ENCODE peak calls at places on chromosomes 2 and 18, in ten cellular contexts. One of them, this sample, is unnamed.

GRCh38 chr2:212667751-212668316 is 129.2 kb upstream of the ERBB4 start:
- DNase-seq in cardiac fibroblast: no peak
- DNase-seq in cardiac muscle cell: no peak
- DNase-seq in AG04449: no peak
- DNase-seq in BE2C: no peak
- DNase-seq in K562: no peak
- DNase-seq in GM23338: no peak
- DNase-seq in CD8-positive, alpha-beta T cell: no peak
- DNase-seq in astrocyte: no peak
- DNase-seq in A549: no peak
- DNase-seq in this sample: no peak

GRCh38 chr18:69895081-69896047 is 52.3 kb downstream of the CD226 start:
- DNase-seq in cardiac fibroblast: no peak
- DNase-seq in cardiac muscle cell: no peak
- DNase-seq in AG04449: no peak
- DNase-seq in BE2C: no peak
- DNase-seq in K562: no peak
- DNase-seq in GM23338: no peak
- DNase-seq in CD8-positive, alpha-beta T cell: peak
- DNase-seq in astrocyte: no peak
- DNase-seq in A549: no peak
- DNase-seq in this sample: no peak

GRCh38 chr2:46849741-46850474 is 65.7 kb downstream of the MCFD2 start:
- DNase-seq in cardiac fibroblast: peak
- DNase-seq in cardiac muscle cell: peak
- DNase-seq in AG04449: no peak
- DNase-seq in BE2C: no peak
- DNase-seq in K562: peak
- DNase-seq in GM23338: no peak
- DNase-seq in CD8-positive, alpha-beta T cell: no peak
- DNase-seq in astrocyte: peak
- DNase-seq in A549: no peak
- DNase-seq in this sample: peak

GRCh38 chr2:174124171-174124570 is 124.2 kb downstream of the OLA1 start:
- DNase-seq in cardiac fibroblast: no peak
- DNase-seq in cardiac muscle cell: no peak
- DNase-seq in AG04449: no peak
- DNase-seq in BE2C: no peak
- DNase-seq in K562: no peak
- DNase-seq in GM23338: peak
- DNase-seq in CD8-positive, alpha-beta T cell: no peak
- DNase-seq in astrocyte: no peak
- DNase-seq in A549: no peak
- DNase-seq in this sample: peak

GRCh38 chr2:44777542-44777941 is 164.0 kb upstream of the SIX3 start:
- DNase-seq in cardiac fibroblast: no peak
- DNase-seq in cardiac muscle cell: peak
- DNase-seq in AG04449: no peak
- DNase-seq in BE2C: no peak
- DNase-seq in K562: peak
- DNase-seq in GM23338: peak
- DNase-seq in CD8-positive, alpha-beta T cell: no peak
- DNase-seq in astrocyte: no peak
- DNase-seq in A549: no peak
- DNase-seq in this sample: no peak

GRCh38 chr2:2647156-2647555 is 316.1 kb upstream of the MYT1L start:
- DNase-seq in cardiac fibroblast: no peak
- DNase-seq in cardiac muscle cell: no peak
- DNase-seq in AG04449: no peak
- DNase-seq in BE2C: no peak
- DNase-seq in K562: no peak
- DNase-seq in GM23338: no peak
- DNase-seq in CD8-positive, alpha-beta T cell: no peak
- DNase-seq in astrocyte: peak
- DNase-seq in A549: no peak
- DNase-seq in this sample: no peak

GRCh38 chr18:48116873-48117630 is 186.6 kb upstream of the SMAD2 start:
- DNase-seq in cardiac fibroblast: no peak
- DNase-seq in cardiac muscle cell: no peak
- DNase-seq in AG04449: no peak
- DNase-seq in BE2C: no peak
- DNase-seq in K562: no peak
- DNase-seq in GM23338: no peak
- DNase-seq in CD8-positive, alpha-beta T cell: no peak
- DNase-seq in astrocyte: no peak
- DNase-seq in A549: no peak
- DNase-seq in this sample: no peak

GRCh38 chr2:33242845-33243244 is 233.6 kb upstream of the RASGRP3 start:
- DNase-seq in cardiac fibroblast: peak
- DNase-seq in cardiac muscle cell: peak
- DNase-seq in AG04449: no peak
- DNase-seq in BE2C: no peak
- DNase-seq in K562: no peak
- DNase-seq in GM23338: no peak
- DNase-seq in CD8-positive, alpha-beta T cell: no peak
- DNase-seq in astrocyte: peak
- DNase-seq in A549: no peak
- DNase-seq in this sample: peak

GRCh38 chr18:39842042-39842791 is 2112.8 kb upstream of the PIK3C3 start:
- DNase-seq in cardiac fibroblast: no peak
- DNase-seq in cardiac muscle cell: no peak
- DNase-seq in AG04449: no peak
- DNase-seq in BE2C: no peak
- DNase-seq in K562: no peak
- DNase-seq in GM23338: peak
- DNase-seq in CD8-positive, alpha-beta T cell: no peak
- DNase-seq in astrocyte: no peak
- DNase-seq in A549: no peak
- DNase-seq in this sample: peak

GRCh38 chr18:39843546-39843945 is 2111.5 kb upstream of the PIK3C3 start:
- DNase-seq in cardiac fibroblast: no peak
- DNase-seq in cardiac muscle cell: no peak
- DNase-seq in AG04449: no peak
- DNase-seq in BE2C: no peak
- DNase-seq in K562: no peak
- DNase-seq in GM23338: no peak
- DNase-seq in CD8-positive, alpha-beta T cell: no peak
- DNase-seq in astrocyte: no peak
- DNase-seq in A549: no peak
- DNase-seq in this sample: no peak

GRCh38 chr18:39839782-39840181 is 2115.3 kb upstream of the PIK3C3 start:
- DNase-seq in cardiac fibroblast: peak
- DNase-seq in cardiac muscle cell: peak
- DNase-seq in AG04449: no peak
- DNase-seq in BE2C: no peak
- DNase-seq in K562: no peak
- DNase-seq in GM23338: no peak
- DNase-seq in CD8-positive, alpha-beta T cell: no peak
- DNase-seq in astrocyte: peak
- DNase-seq in A549: no peak
- DNase-seq in this sample: peak

GRCh38 chr18:39840406-39840805 is 2114.6 kb upstream of the PIK3C3 start:
- DNase-seq in cardiac fibroblast: peak
- DNase-seq in cardiac muscle cell: peak
- DNase-seq in AG04449: no peak
- DNase-seq in BE2C: no peak
- DNase-seq in K562: no peak
- DNase-seq in GM23338: no peak
- DNase-seq in CD8-positive, alpha-beta T cell: no peak
- DNase-seq in astrocyte: peak
- DNase-seq in A549: no peak
- DNase-seq in this sample: peak

DNA sequence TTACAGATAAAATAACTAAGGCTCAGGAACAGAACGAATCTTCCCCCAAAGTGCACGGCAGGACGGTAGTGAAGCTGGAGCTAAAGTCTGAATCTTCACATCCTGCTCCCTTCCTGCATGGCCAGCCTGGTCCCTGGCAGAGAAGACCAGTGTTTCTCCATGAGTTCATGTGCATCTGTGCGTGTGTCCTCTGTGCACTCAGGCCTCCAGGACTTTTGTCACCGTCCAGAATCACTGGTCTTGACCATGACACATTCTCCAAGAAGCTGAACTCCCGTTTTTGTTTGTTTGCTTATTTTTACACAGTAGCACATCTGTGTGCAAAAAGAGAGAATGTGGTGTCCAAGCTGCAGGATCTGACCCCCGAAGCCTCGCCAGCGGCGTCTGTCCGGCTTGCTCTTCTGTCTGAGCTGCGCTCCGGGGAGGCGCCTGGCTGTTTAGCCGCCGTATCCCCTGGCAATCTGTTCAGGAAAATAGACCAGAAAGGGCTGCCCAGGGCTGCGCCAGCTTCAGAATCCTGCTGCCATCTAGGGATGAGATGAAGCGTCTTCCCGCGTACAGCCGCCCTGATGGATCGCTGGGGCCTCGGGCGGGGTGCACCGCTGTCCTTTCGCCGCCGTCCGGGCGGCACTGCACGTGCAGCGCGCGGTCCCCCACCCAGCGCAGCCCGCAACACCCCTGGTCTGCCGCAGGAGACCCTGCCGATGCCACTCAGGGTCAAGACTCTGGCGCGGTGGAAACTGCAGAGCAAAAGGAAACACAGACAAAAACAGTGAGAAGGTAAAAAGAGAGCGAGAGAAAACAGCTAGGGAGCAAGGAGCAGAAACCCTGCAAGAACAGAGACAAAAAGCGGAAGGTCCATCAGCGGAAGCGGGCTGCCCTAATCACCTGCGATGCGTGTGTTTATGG is 2113.6 kb upstream of the PIK3C3 start:
- DNase-seq in cardiac fibroblast: peak
- DNase-seq in cardiac muscle cell: peak
- DNase-seq in AG04449: no peak
- DNase-seq in BE2C: peak
- DNase-seq in K562: no peak
- DNase-seq in GM23338: peak
- DNase-seq in CD8-positive, alpha-beta T cell: no peak
- DNase-seq in astrocyte: peak
- DNase-seq in A549: peak
- DNase-seq in this sample: peak
- TF ChIP-seq CTCF in cardiac fibroblast: peak
- TF ChIP-seq CTCF in cardiac muscle cell: peak
- TF ChIP-seq CTCF in AG04449: peak
- TF ChIP-seq CTCF in BE2C: no peak
- TF ChIP-seq CTCF in K562: no peak
- TF ChIP-seq CTCF in GM23338: peak
- TF ChIP-seq CTCF in CD8-positive, alpha-beta T cell: no peak
- TF ChIP-seq CTCF in astrocyte: peak
- TF ChIP-seq CTCF in A549: peak
- TF ChIP-seq CTCF in this sample: peak

GRCh38 chr2:231679906-231680283 is 28.4 kb upstream of the PTMA start:
- DNase-seq in cardiac fibroblast: no peak
- DNase-seq in cardiac muscle cell: no peak
- DNase-seq in AG04449: no peak
- DNase-seq in BE2C: no peak
- DNase-seq in K562: no peak
- DNase-seq in GM23338: no peak
- DNase-seq in CD8-positive, alpha-beta T cell: no peak
- DNase-seq in astrocyte: no peak
- DNase-seq in A549: no peak
- DNase-seq in this sample: no peak
- H3K4me3 ChIP-seq in cardiac fibroblast: no peak
- H3K4me3 ChIP-seq in cardiac muscle cell: no peak
- H3K4me3 ChIP-seq in AG04449: no peak
- H3K4me3 ChIP-seq in BE2C: no peak
- H3K4me3 ChIP-seq in K562: no peak
- H3K4me3 ChIP-seq in GM23338: peak
- H3K4me3 ChIP-seq in CD8-positive, alpha-beta T cell: no peak
- H3K4me3 ChIP-seq in astrocyte: no peak
- H3K4me3 ChIP-seq in A549: no peak
- H3K4me3 ChIP-seq in this sample: no peak

DNA sequence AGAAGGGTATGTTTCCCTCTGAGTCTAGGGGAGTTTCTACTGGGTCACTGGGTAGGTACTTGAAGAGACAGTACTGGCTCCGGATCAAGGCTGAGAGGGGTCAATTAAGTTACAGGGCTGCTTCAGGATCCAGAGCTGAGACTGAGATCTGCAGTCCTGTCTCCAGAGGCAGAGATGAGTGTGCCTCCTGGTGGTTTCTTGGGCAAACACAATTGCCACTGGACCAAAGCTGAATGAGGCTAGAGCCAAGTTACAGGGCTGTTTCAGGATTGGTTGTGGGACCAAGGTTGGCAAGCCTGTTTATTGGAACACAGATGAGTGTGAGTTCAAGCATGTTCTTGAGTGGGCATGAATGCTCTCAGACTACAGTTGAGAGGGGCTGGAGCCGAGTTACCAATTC is 157.9 kb downstream of the ADCYAP1 start:
- DNase-seq in cardiac fibroblast: peak
- DNase-seq in cardiac muscle cell: peak
- DNase-seq in AG04449: no peak
- DNase-seq in BE2C: no peak
- DNase-seq in K562: no peak
- DNase-seq in GM23338: peak
- DNase-seq in CD8-positive, alpha-beta T cell: no peak
- DNase-seq in astrocyte: no peak
- DNase-seq in A549: no peak
- DNase-seq in this sample: peak
- TF ChIP-seq CTCF in cardiac fibroblast: peak
- TF ChIP-seq CTCF in cardiac muscle cell: no peak
- TF ChIP-seq CTCF in AG04449: no peak
- TF ChIP-seq CTCF in BE2C: peak
- TF ChIP-seq CTCF in K562: peak
- TF ChIP-seq CTCF in GM23338: peak
- TF ChIP-seq CTCF in CD8-positive, alpha-beta T cell: no peak
- TF ChIP-seq CTCF in astrocyte: no peak
- TF ChIP-seq CTCF in A549: no peak
- TF ChIP-seq CTCF in this sample: peak

GRCh38 chr2:68428746-68429145 is 38.3 kb downstream of the FBXO48 start:
- DNase-seq in cardiac fibroblast: no peak
- DNase-seq in cardiac muscle cell: no peak
- DNase-seq in AG04449: no peak
- DNase-seq in BE2C: no peak
- DNase-seq in K562: no peak
- DNase-seq in GM23338: no peak
- DNase-seq in CD8-positive, alpha-beta T cell: no peak
- DNase-seq in astrocyte: no peak
- DNase-seq in A549: no peak
- DNase-seq in this sample: no peak

GRCh38 chr2:68428132-68428531 is 39.0 kb downstream of the FBXO48 start:
- DNase-seq in cardiac fibroblast: no peak
- DNase-seq in cardiac muscle cell: no peak
- DNase-seq in AG04449: no peak
- DNase-seq in BE2C: no peak
- DNase-seq in K562: no peak
- DNase-seq in GM23338: no peak
- DNase-seq in CD8-positive, alpha-beta T cell: no peak
- DNase-seq in astrocyte: no peak
- DNase-seq in A549: no peak
- DNase-seq in this sample: peak

GRCh38 chr2:68426446-68426845 is 40.6 kb downstream of the FBXO48 start:
- DNase-seq in cardiac fibroblast: no peak
- DNase-seq in cardiac muscle cell: no peak
- DNase-seq in AG04449: no peak
- DNase-seq in BE2C: no peak
- DNase-seq in K562: no peak
- DNase-seq in GM23338: no peak
- DNase-seq in CD8-positive, alpha-beta T cell: no peak
- DNase-seq in astrocyte: no peak
- DNase-seq in A549: no peak
- DNase-seq in this sample: no peak

GRCh38 chr2:68425503-68425902 is 41.6 kb downstream of the FBXO48 start:
- DNase-seq in cardiac fibroblast: no peak
- DNase-seq in cardiac muscle cell: no peak
- DNase-seq in AG04449: no peak
- DNase-seq in BE2C: no peak
- DNase-seq in K562: no peak
- DNase-seq in GM23338: no peak
- DNase-seq in CD8-positive, alpha-beta T cell: no peak
- DNase-seq in astrocyte: no peak
- DNase-seq in A549: no peak
- DNase-seq in this sample: no peak

GRCh38 chr2:68426885-68427579 is 40.1 kb downstream of the FBXO48 start:
- DNase-seq in cardiac fibroblast: no peak
- DNase-seq in cardiac muscle cell: no peak
- DNase-seq in AG04449: no peak
- DNase-seq in BE2C: no peak
- DNase-seq in K562: no peak
- DNase-seq in GM23338: no peak
- DNase-seq in CD8-positive, alpha-beta T cell: no peak
- DNase-seq in astrocyte: no peak
- DNase-seq in A549: no peak
- DNase-seq in this sample: peak
- H3K4me3 ChIP-seq in cardiac fibroblast: no peak
- H3K4me3 ChIP-seq in cardiac muscle cell: no peak
- H3K4me3 ChIP-seq in AG04449: no peak
- H3K4me3 ChIP-seq in BE2C: no peak
- H3K4me3 ChIP-seq in K562: no peak
- H3K4me3 ChIP-seq in GM23338: no peak
- H3K4me3 ChIP-seq in CD8-positive, alpha-beta T cell: no peak
- H3K4me3 ChIP-seq in astrocyte: no peak
- H3K4me3 ChIP-seq in A549: no peak
- H3K4me3 ChIP-seq in this sample: no peak

This sample was measured in choroid plexus epithelial cell.